ENCODE peak calls at places on chromosomes 3 and 15, in eight cellular contexts. K, Y, L, G, V, C, I and X are unnamed samples.
A peak's percentile ranks its signal among the peaks of the same experiment; 100 is the strongest.

GRCh38 chr3:171417813-171418212 is 42.4 kb downstream of the TNIK start:
- DNase-seq in Y (no peak), L (peak; percentile 92), K (peak; percentile 83), I (no peak), V (no peak), G (no peak), C (peak; percentile 48), X (no peak)

GRCh38 chr15:70853270-70853854 is 595 bp downstream of the LARP6 start:
- DNase-seq in K (peak; percentile 88), G (peak; percentile 66), L (peak; percentile 60), C (peak; percentile 83), Y (peak; percentile 85), I (peak; percentile 46), V (no peak), X (peak; percentile 79)

GRCh38 chr3:155747286-155747685 is 2.4 kb upstream of the PLCH1 start:
- DNase-seq in K (no peak), Y (no peak), G (no peak), C (no peak), L (no peak), V (no peak), I (no peak), X (no peak)

GRCh38 chr3:78204977-78205376 is 1165.1 kb downstream of the ROBO2 start:
- DNase-seq in V (no peak), L (peak; percentile 83), I (no peak), Y (peak; percentile 46), C (no peak), G (peak; percentile 44), K (peak; percentile 52), X (no peak)

GRCh38 chr3:54257114-54257513 is 134.8 kb downstream of the CACNA2D3 start:
- DNase-seq in V (no peak), K (no peak), G (no peak), Y (no peak), C (no peak), L (no peak), I (no peak), X (no peak)

GRCh38 chr15:65374831-65375401 is 2.9 kb downstream of the IGDCC3 start:
- DNase-seq in C (no peak), L (no peak), G (peak; percentile 38), I (no peak), Y (no peak), V (no peak), K (no peak), X (peak; percentile 24)

GRCh38 chr3:10848261-10848660 is 32.2 kb downstream of the SLC6A11 start:
- DNase-seq in C (peak; percentile 84), G (no peak), K (no peak), Y (no peak), L (no peak), I (no peak), V (no peak), X (no peak)

GRCh38 chr15:48447058-48447457 is 115.8 kb downstream of the DUT start:
- DNase-seq in Y (no peak), V (no peak), I (no peak), C (peak; percentile 19), L (no peak), K (no peak), G (no peak), X (no peak)

GRCh38 chr3:19792388-19792787 is 141.6 kb downstream of the EFHB start:
- DNase-seq in L (no peak), K (no peak), C (no peak), Y (peak; percentile 25), V (no peak), G (no peak), I (no peak), X (no peak)

GRCh38 chr15:78763796-78764241 is 47.4 kb downstream of the ADAMTS7 start:
- DNase-seq in K (no peak), Y (no peak), C (no peak), G (no peak), L (no peak), V (no peak), I (no peak), X (no peak)

GRCh38 chr3:151159806-151160205 is 43.2 kb downstream of the GPR171 start:
- DNase-seq in V (no peak), Y (no peak), C (no peak), I (no peak), G (no peak), L (no peak), K (no peak), X (no peak)

GRCh38 chr3:161266731-161267150 is 45.6 kb downstream of the NMD3 start:
- DNase-seq in C (peak; percentile 77), K (peak; percentile 76), Y (no peak), I (no peak), V (no peak), L (peak; percentile 80), G (no peak), X (no peak)

GRCh38 chr3:116020495-116020894 is 397.2 kb downstream of the GAP43 start:
- DNase-seq in Y (no peak), I (no peak), K (peak; percentile 83), G (no peak), L (peak; percentile 65), C (peak; percentile 14), V (no peak), X (no peak)

GRCh38 chr15:39834256-39834655 is 51.6 kb upstream of the FSIP1 start:
- DNase-seq in L (peak; percentile 56), G (no peak), K (peak; percentile 83), Y (no peak), C (no peak), I (no peak), V (no peak), X (no peak)

GRCh38 chr15:51759557-51760070 is 8.2 kb downstream of the TMOD2 start:
- DNase-seq in Y (peak; percentile 74), K (peak; percentile 95), G (peak; percentile 27), C (peak; percentile 59), L (peak; percentile 93), I (no peak), V (no peak), X (peak; percentile 48)

GRCh38 chr3:16936233-16936632 is 51.5 kb downstream of the PLCL2 start:
- DNase-seq in G (no peak), K (no peak), L (no peak), C (no peak), Y (peak; percentile 34), I (no peak), V (no peak), X (no peak)

GRCh38 chr3:4247391-4247790 is 55.8 kb upstream of the SETMAR start:
- DNase-seq in C (no peak), I (no peak), V (no peak), G (no peak), Y (no peak), K (no peak), L (no peak), X (no peak)

GRCh38 chr3:172285844-172286243 is 162.4 kb downstream of the GHSR start:
- DNase-seq in C (peak; percentile 63), V (no peak), G (no peak), Y (no peak), L (peak; percentile 92), K (peak; percentile 71), I (no peak), X (no peak)

GRCh38 chr15:75578948-75579908 is at the start of gene PTPN9:
- DNase-seq in C (peak; percentile 39), K (peak; percentile 88), I (peak; percentile 69), V (peak; percentile 87), L (peak; percentile 68), G (peak; percentile 96), Y (peak; percentile 96), X (peak; percentile 93)

GRCh38 chr15:96274087-96274440 is 56.4 kb upstream of the NR2F2 start:
- DNase-seq in Y (no peak), I (no peak), C (no peak), V (no peak), L (no peak), K (peak; percentile 18), G (no peak), X (no peak)

GRCh38 chr3:185341616-185342457 is 21.1 kb upstream of the MAP3K13 start:
- DNase-seq in C (no peak), G (no peak), Y (no peak), K (no peak), L (no peak), V (no peak), I (no peak), X (no peak)

GRCh38 chr15:30954674-30955073 is 36.8 kb downstream of the MTMR10 start:
- DNase-seq in V (no peak), K (peak; percentile 9), G (no peak), L (peak; percentile 12), Y (no peak), I (no peak), C (no peak), X (no peak)

GRCh38 chr3:175957427-175957826 is 1098.3 kb downstream of the NAALADL2 start:
- DNase-seq in L (no peak), Y (no peak), C (no peak), K (no peak), V (no peak), G (no peak), I (no peak), X (no peak)
- H3K79me2 ChIP-seq in L (no peaks in the 10 kb centered on the region), Y (no peaks in the 10 kb centered on the region), C (no peaks in the 10 kb centered on the region), K (no peaks in the 10 kb centered on the region), V (no peaks in the 10 kb centered on the region), G (no peaks in the 10 kb centered on the region), I (no peaks in the 10 kb centered on the region), X (no peaks in the 10 kb centered on the region)

GRCh38 chr3:195250473-195251251 is 20.3 kb downstream of the XXYLT1 start:
- DNase-seq in Y (no peak), K (no peak), L (no peak), V (peak; percentile 31), C (no peak), I (no peak), G (no peak), X (no peak)
- H3K79me2 ChIP-seq in Y (peaks cover 97% of the 10 kb centered on the region), K (peaks cover 58% of the 10 kb centered on the region), L (peaks cover 50% of the 10 kb centered on the region), V (no peaks in the 10 kb centered on the region), C (peaks cover 20% of the 10 kb centered on the region), I (peaks cover 94% of the 10 kb centered on the region), G (peaks cover 75% of the 10 kb centered on the region), X (peaks cover 8% of the 10 kb centered on the region)

GRCh38 chr15:44667039-44667360 is 3.5 kb upstream of the SPG11 start:
- DNase-seq in L (no peak), V (no peak), K (no peak), I (no peak), C (no peak), Y (no peak), G (no peak), X (no peak)

GRCh38 chr15:44659041-44659440 is 4.4 kb downstream of the SPG11 start:
- DNase-seq in I (no peak), K (no peak), L (no peak), C (no peak), Y (no peak), G (no peak), V (no peak), X (no peak)

GRCh38 chr15:44662478-44663409 is 718 bp downstream of the SPG11 start:
- DNase-seq in L (peak; percentile 40), Y (peak; percentile 63), V (peak; percentile 92), I (no peak), C (peak; percentile 75), K (peak; percentile 81), G (peak; percentile 64), X (peak; percentile 59)

GRCh38 chr15:44666208-44667038 is 3.0 kb upstream of the SPG11 start:
- DNase-seq in I (no peak), L (no peak), V (peak; percentile 61), K (no peak), C (no peak), Y (no peak), G (no peak), X (no peak)

GRCh38 chr15:44663410-44664272 is at the start of gene SPG11:
- DNase-seq in K (peak; percentile 99), V (peak; percentile 99), C (peak; percentile 94), L (peak; percentile 92), Y (peak; percentile 99), G (peak; percentile 98), I (peak; percentile 99), X (peak; percentile 99)
- H3K79me2 ChIP-seq in K (peaks cover 36% of the 10 kb centered on the region), V (peaks cover 26% of the 10 kb centered on the region), C (peaks cover 24% of the 10 kb centered on the region), L (peaks cover 28% of the 10 kb centered on the region), Y (peaks cover 10% of the 10 kb centered on the region), G (peaks cover 28% of the 10 kb centered on the region), I (peaks cover 9% of the 10 kb centered on the region), X (no peaks in the 10 kb centered on the region)

GRCh38 chr15:68610825-68611224 is 32.0 kb downstream of the CORO2B start:
- DNase-seq in L (no peak), K (no peak), V (no peak), C (no peak), Y (no peak), I (no peak), G (no peak), X (no peak)
- H3K79me2 ChIP-seq in L (peaks cover 63% of the 10 kb centered on the region), K (peaks cover 25% of the 10 kb centered on the region), V (no peaks in the 10 kb centered on the region), C (no peaks in the 10 kb centered on the region), Y (peaks cover 3% of the 10 kb centered on the region), I (no peaks in the 10 kb centered on the region), G (no peaks in the 10 kb centered on the region), X (no peaks in the 10 kb centered on the region)